ENCODE peak calls at places on chromosomes 16 and 17, in six cellular contexts. O, B, T, H, V and A are unnamed samples.

GRCh38 chr16:1781758-1782407 is 488 bp downstream of the SPSB3 start:
- DNase-seq in B (peak; percentile 44), H (peak; percentile 35), V (peak; percentile 81), T (no peak), O (no peak), A (peak; percentile 79)

GRCh38 chr17:54839022-54839806 is 61.4 kb upstream of the TOM1L1 start:
- DNase-seq in O (no peak), T (no peak), B (no peak), H (no peak), V (no peak), A (no peak)

GRCh38 chr17:50120475-50121253 is 9.3 kb downstream of the SAMD14 start:
- DNase-seq in B (no peak), O (no peak), V (no peak), H (no peak), T (no peak), A (no peak)

GRCh38 chr17:299546-299945 is 53.1 kb downstream of the RPH3AL start:
- DNase-seq in B (no peak), V (peak; percentile 69), H (no peak), O (no peak), T (no peak), A (peak; percentile 74)

GRCh38 chr17:76223802-76224201 is 16.5 kb downstream of the RNF157 start:
- DNase-seq in O (no peak), B (no peak), T (no peak), V (no peak), H (no peak), A (no peak)

GRCh38 chr16:1349351-1349750 is 2.3 kb downstream of the TSR3 start:
- DNase-seq in B (no peak), O (no peak), T (no peak), H (no peak), V (no peak), A (no peak)

GRCh38 chr17:43010667-43011308 is 4.2 kb downstream of the IFI35 start:
- DNase-seq in V (no peak), T (no peak), H (no peak), B (no peak), O (no peak), A (no peak)

GRCh38 chr17:5380491-5381135 is 38.8 kb downstream of the NUP88 start:
- DNase-seq in O (no peak), H (no peak), T (no peak), V (no peak), B (no peak), A (no peak)

GRCh38 chr17:52106070-52106469 is 52.4 kb downstream of the CA10 start:
- DNase-seq in V (no peak), T (no peak), O (no peak), H (no peak), B (no peak), A (no peak)

GRCh38 chr17:17741346-17742023 is 60.2 kb downstream of the RAI1 start:
- DNase-seq in B (no peak), T (peak; percentile 94), V (no peak), H (no peak), O (no peak), A (no peak)

GRCh38 chr16:87305505-87306391 is 11.4 kb downstream of the C16orf95 start:
- DNase-seq in H (no peak), O (no peak), V (peak; percentile 62), B (no peak), T (no peak), A (peak; percentile 88)

GRCh38 chr17:2485543-2485942 is 26.1 kb downstream of the METTL16 start:
- DNase-seq in T (no peak), B (no peak), O (no peak), H (no peak), V (no peak), A (no peak)

GRCh38 chr17:73304971-73305786 is 6.6 kb downstream of the CDC42EP4 start:
- DNase-seq in O (peak; percentile 21), V (peak; percentile 91), T (peak; percentile 37), B (no peak), H (peak; percentile 71), A (no peak)

GRCh38 chr17:17313350-17313991 is 10.3 kb downstream of the NT5M start:
- DNase-seq in H (peak; percentile 85), B (peak; percentile 73), T (no peak), O (no peak), V (peak; percentile 78), A (peak; percentile 46)

GRCh38 chr16:25194285-25194878 is 22.4 kb upstream of the AQP8 start:
- DNase-seq in V (no peak), T (no peak), B (no peak), H (no peak), O (no peak), A (no peak)

GRCh38 chr17:29524692-29525091 is 42.1 kb downstream of the ABHD15 start:
- DNase-seq in V (no peak), H (no peak), O (no peak), T (no peak), B (no peak), A (no peak)

GRCh38 chr16:15704545-15704987 is 54.5 kb downstream of the NDE1 start:
- DNase-seq in O (peak; percentile 14), V (no peak), T (peak; percentile 79), B (peak; percentile 77), H (peak; percentile 84), A (no peak)

GRCh38 chr17:48123111-48123510 is 15.5 kb downstream of the SNX11 start:
- DNase-seq in B (no peak), O (no peak), T (peak; percentile 93), H (no peak), V (no peak), A (no peak)

GRCh38 chr17:62679866-62680377 is 52.5 kb downstream of the MRC2 start:
- DNase-seq in V (no peak), B (no peak), O (no peak), T (no peak), H (no peak), A (peak; percentile 92)